ENCODE peak calls at places on chromosomes 16 and 17, in eight cellular contexts. E, T, X, B, N, H, V and K are unnamed samples.

GRCh38 chr16:56950455-56950854 is 11.3 kb upstream of the CETP start:
- DNase-seq in N (no peak), H (no peak), E (peak; percentile 35), B (no peak), X (no peak), T (no peak), V (no peak), K (no peak)

GRCh38 chr17:31148205-31148604 is 53.4 kb downstream of the NF1 start:
- DNase-seq in H (no peak), T (peak; percentile 13), V (no peak), X (no peak), B (no peak), N (no peak), E (no peak), K (no peak)

GRCh38 chr16:30649725-30650368 is 913 bp upstream of the PRR14 start:
- DNase-seq in X (no peak), H (peak; percentile 21), N (peak; percentile 70), B (no peak), T (no peak), V (no peak), E (no peak), K (no peak)

GRCh38 chr17:33183487-33184026 is 109.5 kb downstream of the ASIC2 start:
- DNase-seq in E (no peak), V (no peak), B (no peak), N (no peak), T (peak; percentile 75), H (no peak), X (no peak), K (no peak)

GRCh38 chr16:12276631-12277030 is 300.1 kb downstream of the SNX29 start:
- DNase-seq in B (no peak), N (no peak), E (no peak), V (no peak), T (no peak), X (no peak), H (no peak), K (no peak)

GRCh38 chr16:89920723-89921122 is 2.1 kb downstream of the MC1R start:
- DNase-seq in X (no peak), N (no peak), T (peak; percentile 72), E (no peak), V (no peak), H (no peak), B (peak; percentile 35), K (no peak)

GRCh38 chr17:19389386-19389785 is 2.4 kb upstream of the MFAP4 start:
- DNase-seq in N (no peak), E (peak; percentile 54), X (no peak), V (no peak), H (no peak), B (no peak), T (no peak), K (no peak)

GRCh38 chr16:53848277-53848942 is 144.5 kb downstream of the FTO start:
- DNase-seq in B (no peak), N (no peak), T (no peak), X (no peak), V (no peak), H (no peak), E (no peak), K (no peak)

GRCh38 chr16:3174618-3175148 is 13.3 kb upstream of the OR1F1 start:
- DNase-seq in H (no peak), E (peak; percentile 36), N (no peak), B (no peak), V (no peak), T (no peak), X (no peak), K (no peak)

GRCh38 chr16:3173892-3174617 is 13.9 kb upstream of the OR1F1 start:
- DNase-seq in E (peak; percentile 48), T (no peak), X (peak; percentile 83), V (peak; percentile 49), N (no peak), B (no peak), H (peak; percentile 68), K (no peak)

GRCh38 chr16:3171181-3171854 is 16.7 kb upstream of the OR1F1 start:
- DNase-seq in E (peak; percentile 52), T (no peak), N (no peak), H (no peak), V (no peak), B (no peak), X (no peak), K (no peak)

GRCh38 chr16:3171855-3172593 is 16.0 kb upstream of the OR1F1 start:
- DNase-seq in N (no peak), E (peak; percentile 51), B (no peak), H (no peak), T (peak; percentile 72), V (no peak), X (no peak), K (no peak)

DNA sequence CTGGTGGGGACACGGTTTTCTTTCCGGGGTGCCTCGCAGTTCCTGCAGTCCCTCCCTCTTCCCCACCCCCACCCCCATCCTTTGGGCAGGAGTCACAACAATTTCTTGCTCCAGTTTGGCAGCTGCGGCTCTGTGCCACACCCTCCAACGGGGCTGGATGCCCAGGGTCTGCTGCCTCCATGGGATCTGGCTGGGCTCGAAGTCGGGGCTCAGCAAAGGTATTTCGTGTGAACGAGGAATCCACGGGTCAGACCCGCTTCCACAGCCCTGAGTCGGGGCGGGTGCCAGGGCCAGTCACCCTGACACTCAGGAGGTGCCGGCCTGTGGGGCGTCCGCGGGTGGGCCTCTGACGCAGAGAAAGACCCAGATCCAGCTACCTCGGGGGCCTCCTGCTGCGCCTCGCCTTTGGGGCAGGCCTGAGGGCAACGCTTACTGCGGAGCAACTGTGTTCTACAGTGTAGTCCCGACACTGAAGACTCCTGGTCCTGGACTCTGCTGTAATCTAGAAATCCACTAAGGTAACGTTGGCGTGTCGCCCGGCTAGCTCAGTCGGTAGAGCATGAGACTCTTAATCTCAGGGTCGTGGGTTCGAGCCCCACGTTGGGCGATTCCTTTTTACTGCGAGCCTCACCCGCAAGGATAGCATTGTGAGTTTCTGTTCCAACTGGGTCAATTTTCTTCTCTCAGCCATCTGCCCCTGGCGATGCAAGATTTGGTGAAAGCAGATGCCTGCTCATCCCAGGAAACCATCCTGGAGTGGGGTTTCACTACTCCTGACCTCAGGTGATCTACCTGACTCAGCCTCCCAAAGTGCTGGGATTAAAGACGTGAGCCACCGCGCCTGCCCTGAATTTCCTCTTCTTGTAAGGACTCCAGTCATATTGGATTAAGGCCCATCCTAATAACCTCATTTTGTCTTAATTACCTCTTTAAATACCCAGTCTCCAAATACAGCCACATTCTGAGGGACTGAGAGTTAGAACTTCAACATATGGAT is 12.5 kb upstream of the OR1F1 start:
- DNase-seq in B (no peak), X (no peak), V (peak; percentile 63), E (peak; percentile 50), T (peak; percentile 23), H (no peak), N (no peak), K (no peak)
- H3K4me3 ChIP-seq in B (no peak overlapping the region), X (peak overlapping the region; percentile 55), V (no peak overlapping the region), E (no peak overlapping the region), T (no peak overlapping the region), H (no peak overlapping the region), N (no peak overlapping the region), K (no peak overlapping the region)

GRCh38 chr17:10053976-10054551 is 144.3 kb downstream of the GAS7 start:
- DNase-seq in E (no peak), T (no peak), X (no peak), B (no peak), V (no peak), N (no peak), H (no peak), K (no peak)

GRCh38 chr17:10052414-10052813 is 146.0 kb downstream of the GAS7 start:
- DNase-seq in N (no peak), B (no peak), E (no peak), H (no peak), V (no peak), X (no peak), T (no peak), K (no peak)

GRCh38 chr17:10051112-10051511 is 146.0 kb upstream of the RCVRN start:
- DNase-seq in X (no peak), H (no peak), B (no peak), N (no peak), T (no peak), V (no peak), E (no peak), K (no peak)

GRCh38 chr17:10058924-10059683 is 139.3 kb downstream of the GAS7 start:
- DNase-seq in B (no peak), X (no peak), T (no peak), N (no peak), V (no peak), H (no peak), E (peak; percentile 58), K (no peak)

DNA sequence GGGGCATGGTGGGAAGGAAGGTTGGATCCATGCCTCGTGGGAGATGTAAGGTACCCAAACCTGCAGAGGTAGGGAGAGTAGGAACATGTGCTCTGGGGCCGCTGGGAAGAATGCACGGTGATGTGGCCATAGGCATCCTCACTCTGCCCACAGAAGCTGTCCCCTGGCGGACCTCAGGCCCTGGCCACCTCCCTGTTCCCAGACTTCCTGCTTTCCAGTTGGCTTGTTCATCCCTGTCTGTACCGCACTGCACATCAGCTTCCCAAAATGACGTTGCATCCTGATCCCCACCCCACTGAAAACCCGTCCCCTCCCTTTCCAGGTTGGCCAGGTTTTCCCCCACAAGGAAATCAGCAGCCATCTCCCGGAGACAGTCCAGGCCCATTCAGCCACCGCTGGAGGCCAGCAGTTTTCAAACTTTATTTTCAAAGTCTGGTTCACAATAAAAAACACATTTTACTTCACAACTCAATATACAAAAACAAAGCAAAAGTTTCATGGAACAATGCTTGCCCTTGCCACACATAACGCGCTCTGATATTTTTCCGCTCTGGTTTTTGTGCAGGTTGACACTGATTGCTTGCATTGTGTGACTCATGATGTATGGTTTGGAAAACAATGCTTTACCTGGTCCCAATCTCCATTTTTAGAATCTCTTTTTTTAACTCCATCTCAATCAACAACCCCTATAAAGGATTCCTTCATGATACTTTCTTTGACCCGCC is 143.0 kb downstream of the GAS7 start:
- DNase-seq in H (no peak), V (no peak), T (no peak), X (no peak), N (no peak), E (no peak), B (no peak), K (no peak)
- H3K4me1 ChIP-seq in H (peaks cover 14% of the 10 kb centered on the region), V (no peaks in the 10 kb centered on the region), T (no peaks in the 10 kb centered on the region), X (no peaks in the 10 kb centered on the region), N (peaks cover 3% of the 10 kb centered on the region), E (peaks cover 11% of the 10 kb centered on the region), B (no peaks in the 10 kb centered on the region), K (no peaks in the 10 kb centered on the region)

GRCh38 chr16:48852955-48853354 is 243.0 kb upstream of the N4BP1 start:
- DNase-seq in B (peak; percentile 60), N (no peak), H (no peak), X (no peak), E (no peak), V (no peak), T (no peak), K (no peak)
- H3K36me3 ChIP-seq in B (no peaks in the 10 kb centered on the region), N (no peaks in the 10 kb centered on the region), H (no peaks in the 10 kb centered on the region), X (no peaks in the 10 kb centered on the region), E (no peaks in the 10 kb centered on the region), V (no peaks in the 10 kb centered on the region), T (no peaks in the 10 kb centered on the region), K (no peaks in the 10 kb centered on the region)

GRCh38 chr16:71259086-71259485 is 28.6 kb upstream of the HYDIN start:
- DNase-seq in T (no peak), B (no peak), H (no peak), N (no peak), V (no peak), E (no peak), X (no peak), K (no peak)

GRCh38 chr16:71262391-71262790 is 26.8 kb downstream of the CMTR2 start:
- DNase-seq in V (no peak), X (no peak), N (no peak), H (no peak), B (no peak), T (no peak), E (no peak), K (no peak)

GRCh38 chr16:71260995-71261394 is 28.2 kb downstream of the CMTR2 start:
- DNase-seq in H (no peak), V (no peak), E (no peak), B (no peak), T (no peak), N (no peak), X (no peak), K (no peak)

GRCh38 chr16:71258371-71258770 is 27.8 kb upstream of the HYDIN start:
- DNase-seq in B (peak; percentile 10), H (no peak), N (no peak), E (no peak), X (no peak), V (no peak), T (no peak), K (no peak)

DNA sequence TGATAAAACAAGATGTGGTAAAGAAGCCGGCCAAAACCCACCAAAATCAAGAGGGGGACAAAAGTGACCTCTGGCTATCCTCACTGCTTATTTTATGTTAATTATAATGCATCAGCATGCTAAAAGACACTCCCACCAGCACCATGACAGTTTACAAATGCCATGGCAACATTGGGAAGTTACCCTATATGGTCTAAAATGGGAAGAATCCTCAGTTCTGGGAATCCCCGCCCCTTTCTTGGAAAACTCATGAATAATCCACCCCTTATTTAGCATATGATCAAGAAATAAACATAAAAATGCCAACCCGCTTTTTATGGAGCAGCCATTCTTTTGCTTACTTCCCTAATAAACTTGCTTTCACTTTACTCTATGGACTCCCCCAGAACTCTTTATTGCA is 25.6 kb downstream of the CMTR2 start:
- DNase-seq in X (no peak), N (no peak), V (no peak), B (no peak), H (no peak), E (no peak), T (no peak), K (no peak)
- H3K4me3 ChIP-seq in X (no peak overlapping the region), N (no peak overlapping the region), V (no peak overlapping the region), B (no peak overlapping the region), H (no peak overlapping the region), E (no peak overlapping the region), T (no peak overlapping the region), K (no peak overlapping the region)